ENCODE peak calls at places on chromosome 3, in five cellular contexts. A is MM.1S, M is GM23338, F is adrenal gland, P is GM23248. O is an unnamed sample.

GRCh38 chr3:73378207-73378606 is 246.5 kb downstream of the PDZRN3 start:
- DNase-seq in A (no peak), P (no peak), F (no peak), M (no peak), O (no peak)

GRCh38 chr3:180467177-180467576 is 134.8 kb upstream of the TTC14 start:
- DNase-seq in F (no peak), A (no peak), P (no peak), M (no peak), O (no peak)

GRCh38 chr3:14991148-14991742 is 43.9 kb downstream of the NR2C2 start:
- DNase-seq in M (no peak), P (no peak), A (no peak), F (no peak), O (no peak)

GRCh38 chr3:178966299-178967183 is 105.1 kb downstream of the ZMAT3 start:
- DNase-seq in F (no peak), M (peak; percentile 37), P (peak; percentile 67), A (peak; percentile 77), O (no peak)

GRCh38 chr3:21457084-21457483 is 293.9 kb downstream of the ZNF385D start:
- DNase-seq in P (no peak), F (no peak), M (no peak), A (no peak), O (no peak)

GRCh38 chr3:97872209-97873042 is 50.6 kb downstream of the CRYBG3 start:
- DNase-seq in F (peak; percentile 67), A (no peak), M (no peak), P (peak; percentile 98), O (no peak)

GRCh38 chr3:192275741-192276355 is 451.5 kb downstream of the FGF12 start:
- DNase-seq in P (no peak), A (no peak), F (peak; percentile 24), M (no peak), O (no peak)

GRCh38 chr3:188834349-188834748 is 337.4 kb upstream of the TPRG1 start:
- DNase-seq in A (no peak), F (no peak), P (no peak), M (peak; percentile 44), O (no peak)

GRCh38 chr3:49805884-49806701 is 3.0 kb downstream of the INKA1 start:
- DNase-seq in A (no peak), M (peak; percentile 83), F (no peak), P (no peak), O (peak; percentile 65)

GRCh38 chr3:62261121-62261520 is 112.2 kb downstream of the FEZF2 start:
- DNase-seq in M (no peak), P (no peak), A (peak; percentile 64), F (no peak), O (no peak)

GRCh38 chr3:178847170-178847569 is 224.4 kb downstream of the ZMAT3 start:
- DNase-seq in P (peak; percentile 4), F (no peak), M (no peak), A (no peak), O (no peak)

GRCh38 chr3:187403768-187404270 is 35.6 kb downstream of the RTP4 start:
- DNase-seq in P (peak; percentile 95), A (no peak), M (no peak), F (peak; percentile 46), O (no peak)

GRCh38 chr3:113623324-113623723 is 73.1 kb downstream of the USF3 start:
- DNase-seq in P (no peak), M (peak; percentile 81), F (no peak), A (no peak), O (no peak)

GRCh38 chr3:158152186-158152585 is 42.3 kb downstream of the RSRC1 start:
- DNase-seq in P (peak; percentile 86), A (no peak), M (no peak), F (no peak), O (no peak)

GRCh38 chr3:129180461-129180860 is 3.2 kb downstream of the CNBP start:
- DNase-seq in F (no peak), M (no peak), A (no peak), P (peak; percentile 45), O (no peak)
- H3K4me1 ChIP-seq in F (peaks cover 80% of the 10 kb centered on the region), M (peaks cover 20% of the 10 kb centered on the region), A (no peaks in the 10 kb centered on the region), P (peaks cover 32% of the 10 kb centered on the region), O (peaks cover 2% of the 10 kb centered on the region)

GRCh38 chr3:172314616-172315015 is 133.6 kb downstream of the GHSR start:
- DNase-seq in P (no peak), M (no peak), F (no peak), A (no peak), O (no peak)

GRCh38 chr3:172313671-172314070 is 134.6 kb downstream of the GHSR start:
- DNase-seq in M (no peak), A (no peak), F (no peak), P (no peak), O (no peak)

GRCh38 chr3:172311217-172311616 is 137.0 kb downstream of the GHSR start:
- DNase-seq in A (no peak), F (no peak), M (no peak), P (no peak), O (no peak)

GRCh38 chr3:172312006-172312405 is 136.2 kb downstream of the GHSR start:
- DNase-seq in P (peak; percentile 49), M (no peak), F (no peak), A (no peak), O (no peak)

DNA sequence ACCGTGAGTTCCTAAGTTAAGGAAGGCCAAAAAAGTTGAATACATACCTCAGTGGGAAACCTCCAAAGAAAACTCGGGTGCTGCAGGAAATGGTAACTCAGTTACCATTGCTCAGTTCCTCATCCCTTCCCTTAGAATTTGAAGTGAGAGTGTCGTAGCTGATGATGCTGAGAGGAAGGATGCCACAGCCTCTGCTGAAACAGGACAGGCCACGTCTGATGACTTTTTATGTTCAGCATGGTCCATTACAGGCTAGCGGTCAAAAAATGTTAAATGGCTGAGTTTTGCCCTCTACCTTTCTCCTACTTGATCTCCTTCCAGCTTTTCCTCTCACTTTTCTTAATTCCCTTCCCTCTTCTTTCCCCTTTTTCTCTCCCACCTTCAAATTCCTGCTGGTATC is 135.5 kb downstream of the GHSR start:
- DNase-seq in F (no peak), P (no peak), M (no peak), A (no peak), O (no peak)
- H3K4me1 ChIP-seq in F (peaks cover 57% of the 10 kb centered on the region), P (peaks cover 20% of the 10 kb centered on the region), M (peaks cover 20% of the 10 kb centered on the region), A (peaks cover 27% of the 10 kb centered on the region), O (peaks cover 25% of the 10 kb centered on the region)

GRCh38 chr3:46659285-46659684 is 34.2 kb downstream of the ALS2CL start:
- DNase-seq in M (peak; percentile 42), P (no peak), F (no peak), A (no peak), O (no peak)

GRCh38 chr3:46662771-46663551 is 30.5 kb downstream of the ALS2CL start:
- DNase-seq in P (peak; percentile 81), M (no peak), A (no peak), F (peak; percentile 58), O (no peak)

GRCh38 chr3:46661776-46662766 is 31.4 kb downstream of the ALS2CL start:
- DNase-seq in A (no peak), M (peak; percentile 71), P (no peak), F (no peak), O (no peak)

GRCh38 chr3:46660003-46660402 is 33.5 kb downstream of the ALS2CL start:
- DNase-seq in M (no peak), A (no peak), P (peak; percentile 11), F (no peak), O (no peak)

GRCh38 chr3:46660543-46661523 is 32.6 kb downstream of the ALS2CL start:
- DNase-seq in A (no peak), P (peak; percentile 32), M (no peak), F (no peak), O (no peak)
- H3K4me1 ChIP-seq in A (no peaks in the 10 kb centered on the region), P (peaks cover 4% of the 10 kb centered on the region), M (peaks cover 48% of the 10 kb centered on the region), F (peaks cover 4% of the 10 kb centered on the region), O (no peaks in the 10 kb centered on the region)

GRCh38 chr3:152818027-152818426 is 16.9 kb upstream of the P2RY1 start:
- DNase-seq in A (no peak), M (no peak), P (no peak), F (no peak), O (no peak)

GRCh38 chr3:152811974-152812760 is 22.8 kb upstream of the P2RY1 start:
- DNase-seq in A (no peak), F (no peak), M (no peak), P (no peak), O (no peak)

DNA sequence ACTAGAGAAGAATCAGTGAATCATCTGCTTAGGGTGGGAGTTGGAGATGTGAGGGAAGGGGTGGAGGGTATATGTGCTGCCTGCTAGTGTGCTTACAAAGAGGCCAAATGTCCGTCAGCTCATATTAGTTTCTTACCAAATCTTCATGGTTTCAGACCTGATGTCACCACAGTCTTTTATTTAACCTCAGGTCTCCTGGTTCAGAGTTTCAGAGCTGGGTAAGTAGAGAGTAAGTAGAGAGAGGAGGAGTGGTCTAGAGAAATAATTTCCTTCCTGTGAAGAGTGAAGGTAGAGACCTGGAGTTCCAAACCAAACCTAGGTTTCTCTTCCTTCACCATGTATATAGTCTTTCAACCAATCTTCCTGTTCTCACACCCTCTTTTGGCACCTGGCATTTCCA is 17.5 kb upstream of the P2RY1 start:
- DNase-seq in A (peak; percentile 51), F (no peak), P (no peak), M (no peak), O (no peak)
- H3K4me1 ChIP-seq in A (peaks cover 13% of the 10 kb centered on the region), F (no peaks in the 10 kb centered on the region), P (no peaks in the 10 kb centered on the region), M (no peaks in the 10 kb centered on the region), O (no peaks in the 10 kb centered on the region)

GRCh38 chr3:54565956-54566355 is 361.9 kb downstream of the LRTM1 start:
- DNase-seq in M (no peak), A (no peak), F (no peak), P (no peak), O (no peak)

GRCh38 chr3:54570008-54570407 is 357.9 kb downstream of the LRTM1 start:
- DNase-seq in P (no peak), A (no peak), F (no peak), M (no peak), O (no peak)

GRCh38 chr3:54564374-54564925 is 363.4 kb downstream of the LRTM1 start:
- DNase-seq in F (no peak), A (no peak), M (no peak), P (no peak), O (no peak)

GRCh38 chr3:54563661-54564200 is 364.1 kb downstream of the LRTM1 start:
- DNase-seq in F (no peak), P (no peak), A (no peak), M (no peak), O (no peak)

GRCh38 chr3:54567949-54568348 is 359.9 kb downstream of the LRTM1 start:
- DNase-seq in M (no peak), A (no peak), F (no peak), P (no peak), O (no peak)
- H3K4me1 ChIP-seq in M (no peaks in the 10 kb centered on the region), A (no peaks in the 10 kb centered on the region), F (peaks cover 6% of the 10 kb centered on the region), P (no peaks in the 10 kb centered on the region), O (no peaks in the 10 kb centered on the region)

GRCh38 chr3:12981631-12982265 is 91.5 kb downstream of the IQSEC1 start:
- DNase-seq in P (no peak), A (peak; percentile 66), M (no peak), F (no peak), O (peak; percentile 41)

GRCh38 chr3:12982619-12983101 is 90.6 kb downstream of the IQSEC1 start:
- DNase-seq in P (no peak), F (no peak), M (no peak), A (no peak), O (no peak)

GRCh38 chr3:12985148-12985547 is 88.1 kb downstream of the IQSEC1 start:
- DNase-seq in A (no peak), P (no peak), F (peak; percentile 79), M (no peak), O (peak; percentile 60)

GRCh38 chr3:12984023-12984823 is 89.0 kb downstream of the IQSEC1 start:
- DNase-seq in P (peak; percentile 80), A (peak; percentile 35), F (peak; percentile 75), M (peak; percentile 86), O (no peak)

GRCh38 chr3:12983326-12983725 is 89.9 kb downstream of the IQSEC1 start:
- DNase-seq in P (no peak), M (no peak), A (no peak), F (no peak), O (peak; percentile 55)
- H3K4me1 ChIP-seq in P (no peaks in the 10 kb centered on the region), M (peaks cover 14% of the 10 kb centered on the region), A (peaks cover 31% of the 10 kb centered on the region), F (peaks cover 44% of the 10 kb centered on the region), O (no peaks in the 10 kb centered on the region)

GRCh38 chr3:151002582-151002981 is 30.1 kb upstream of the CLRN1 start:
- DNase-seq in F (no peak), P (no peak), M (no peak), A (no peak), O (no peak)
- H3K4me1 ChIP-seq in F (no peaks in the 10 kb centered on the region), P (peaks cover 4% of the 10 kb centered on the region), M (peaks cover 11% of the 10 kb centered on the region), A (no peaks in the 10 kb centered on the region), O (no peaks in the 10 kb centered on the region)